ENCODE peak calls at places on chromosomes 1 and 21, in nine cellular contexts. G is esophagus muscularis mucosa, O is psoas muscle, L is right atrium auricular region, J is omental fat pad, Q is AG04450, F is IMR-90, A is cardiac muscle cell, Y is B cell. V is an unnamed sample.

GRCh38 chr1:36595921-36596320 is 113.2 kb upstream of the CSF3R start:
- DNase-seq in G (no peak), J (no peak), Q (no peak), O (no peak), Y (no peak), F (no peak), L (no peak), A (no peak), V (no peak)

GRCh38 chr21:44686843-44687561 is 5.0 kb upstream of the KRTAP12-1 start:
- DNase-seq in O (no peak), Q (no peak), A (no peak), F (no peak), Y (no peak), G (peak), L (peak), J (no peak), V (no peak)

GRCh38 chr21:46356494-46357334 is 32.8 kb downstream of the PCNT start:
- DNase-seq in F (no peak), J (no peak), O (peak), L (no peak), Q (no peak), G (no peak), A (no peak), Y (no peak), V (no peak)

GRCh38 chr1:180415985-180416633 is 86.3 kb downstream of the ACBD6 start:
- DNase-seq in L (no peak), G (no peak), A (peak), Q (no peak), F (peak), O (no peak), Y (no peak), J (no peak), V (peak)

GRCh38 chr1:247385283-247385682 is 30.7 kb upstream of the NLRP3 start:
- DNase-seq in L (no peak), G (no peak), Q (no peak), O (no peak), Y (no peak), A (no peak), F (peak), J (no peak), V (no peak)

GRCh38 chr21:45655071-45655470 is 11.5 kb downstream of the PCBP3 start:
- DNase-seq in L (no peak), Y (no peak), Q (peak), F (peak), G (no peak), O (no peak), A (no peak), J (no peak), V (no peak)

GRCh38 chr1:168692472-168692871 is 36.5 kb downstream of the DPT start:
- DNase-seq in J (no peak), Q (no peak), L (no peak), F (no peak), G (no peak), A (no peak), Y (no peak), O (no peak), V (no peak)

GRCh38 chr1:61269648-61270047 is 187.3 kb downstream of the NFIA start:
- DNase-seq in Y (no peak), F (no peak), J (no peak), G (no peak), L (no peak), O (no peak), A (no peak), Q (no peak), V (no peak)

GRCh38 chr1:147567594-147568381 is 26.5 kb downstream of the BCL9 start:
- DNase-seq in F (no peak), J (no peak), L (no peak), Y (no peak), O (no peak), G (no peak), A (peak), Q (no peak), V (no peak)

GRCh38 chr1:221272940-221273339 is 393.7 kb downstream of the HLX start:
- DNase-seq in Q (no peak), Y (no peak), A (no peak), J (no peak), F (no peak), O (no peak), G (no peak), L (no peak), V (no peak)

GRCh38 chr1:18866314-18866713 is 6.9 kb upstream of the TAS1R2 start:
- DNase-seq in G (no peak), A (no peak), Q (no peak), L (no peak), Y (no peak), O (no peak), J (no peak), F (no peak), V (no peak)

GRCh38 chr1:232627645-232628334 is 2.1 kb downstream of the SIPA1L2 start:
- DNase-seq in L (no peak), G (no peak), A (peak), Q (no peak), F (peak), O (no peak), Y (no peak), J (no peak), V (no peak)

GRCh38 chr1:2214541-2215241 is 13.4 kb upstream of the SKI start:
- DNase-seq in J (no peak), Q (no peak), O (peak), F (no peak), L (no peak), A (no peak), Y (no peak), G (no peak), V (no peak)

GRCh38 chr1:177568702-177569101 is 397.9 kb downstream of the BRINP2 start:
- DNase-seq in Y (no peak), L (no peak), Q (no peak), F (no peak), J (no peak), O (no peak), G (no peak), A (no peak), V (no peak)

GRCh38 chr1:177571076-177571475 is 398.8 kb downstream of the SEC16B start:
- DNase-seq in A (no peak), O (no peak), G (no peak), L (no peak), Q (no peak), J (no peak), F (no peak), Y (no peak), V (no peak)

GRCh38 chr1:177569476-177569875 is 398.7 kb downstream of the BRINP2 start:
- DNase-seq in Q (no peak), L (no peak), Y (no peak), J (no peak), F (peak), G (no peak), O (no peak), A (no peak), V (no peak)

GRCh38 chr1:177566495-177566894 is 395.7 kb downstream of the BRINP2 start:
- DNase-seq in Y (no peak), G (no peak), O (no peak), F (no peak), Q (no peak), A (no peak), J (no peak), L (no peak), V (no peak)

GRCh38 chr1:177567393-177567792 is 396.6 kb downstream of the BRINP2 start:
- DNase-seq in L (no peak), F (peak), G (no peak), Q (peak), O (no peak), J (no peak), A (no peak), Y (no peak), V (no peak)
- TF ChIP-seq CTCF in L (no peak), F (peak), G (no peak), Q (peak), O (peak), J (no peak), A (peak), Y (no peak), V (no peak)

GRCh38 chr1:156114919-156115513 is 505 bp downstream of the LMNA start:
- DNase-seq in L (no peak), F (no peak), J (no peak), O (peak), Q (no peak), G (no peak), A (peak), Y (no peak), V (peak)

GRCh38 chr1:156115514-156116374 is 1.2 kb downstream of the LMNA start:
- DNase-seq in F (peak), L (peak), G (no peak), J (no peak), Y (no peak), O (peak), A (peak), Q (no peak), V (no peak)

GRCh38 chr1:156119503-156120209 is 5.1 kb downstream of the LMNA start:
- DNase-seq in A (no peak), O (peak), G (no peak), J (no peak), Q (no peak), Y (no peak), F (peak), L (peak), V (no peak)

GRCh38 chr1:156118175-156118868 is 3.8 kb downstream of the LMNA start:
- DNase-seq in J (no peak), F (no peak), L (peak), G (no peak), O (peak), Q (no peak), Y (no peak), A (no peak), V (no peak)

GRCh38 chr1:156117414-156118174 is 3.1 kb downstream of the LMNA start:
- DNase-seq in F (no peak), A (no peak), O (no peak), L (no peak), Q (no peak), G (no peak), J (no peak), Y (no peak), V (no peak)
- TF ChIP-seq CTCF in F (no peak), A (no peak), O (no peak), L (no peak), Q (no peak), G (no peak), J (no peak), Y (no peak), V (no peak)

GRCh38 chr1:204192046-204192445 is 4.2 kb downstream of the KISS1 start:
- DNase-seq in G (no peak), O (no peak), Y (no peak), Q (no peak), L (no peak), A (no peak), F (no peak), J (no peak), V (no peak)

GRCh38 chr1:204188959-204189639 is 7.2 kb downstream of the KISS1 start:
- DNase-seq in L (no peak), A (no peak), Y (no peak), G (no peak), J (no peak), F (no peak), O (no peak), Q (no peak), V (peak)

GRCh38 chr1:204192589-204193352 is 3.5 kb downstream of the KISS1 start:
- DNase-seq in J (no peak), G (no peak), Y (no peak), F (no peak), A (no peak), L (no peak), O (no peak), Q (no peak), V (no peak)

GRCh38 chr1:204191481-204191880 is 4.8 kb downstream of the KISS1 start:
- DNase-seq in Y (no peak), J (no peak), O (peak), L (no peak), G (no peak), A (no peak), Q (no peak), F (no peak), V (no peak)

GRCh38 chr1:204190212-204191211 is 5.8 kb downstream of the KISS1 start:
- DNase-seq in Y (no peak), L (no peak), O (peak), G (no peak), A (no peak), Q (no peak), J (no peak), F (peak), V (peak)
- TF ChIP-seq CTCF in Y (no peak), L (no peak), O (no peak), G (no peak), A (no peak), Q (no peak), J (no peak), F (no peak), V (no peak)

GRCh38 chr1:53682881-53683280 is 56.1 kb downstream of the GLIS1 start:
- DNase-seq in A (no peak), L (no peak), J (no peak), F (no peak), Q (no peak), G (no peak), Y (no peak), O (no peak), V (no peak)

GRCh38 chr1:53683986-53684740 is 54.8 kb downstream of the GLIS1 start:
- DNase-seq in J (no peak), G (no peak), Q (no peak), L (no peak), F (no peak), O (no peak), Y (no peak), A (peak), V (no peak)

GRCh38 chr1:53682369-53682685 is 56.6 kb downstream of the GLIS1 start:
- DNase-seq in J (no peak), Q (no peak), O (no peak), F (no peak), A (no peak), Y (no peak), L (no peak), G (no peak), V (no peak)

GRCh38 chr1:53680868-53681267 is 58.1 kb downstream of the GLIS1 start:
- DNase-seq in J (no peak), L (no peak), O (no peak), Y (no peak), Q (no peak), G (no peak), A (no peak), F (no peak), V (no peak)

GRCh38 chr1:53681647-53682368 is 57.2 kb downstream of the GLIS1 start:
- DNase-seq in Y (no peak), L (no peak), J (peak), F (peak), A (peak), Q (no peak), G (no peak), O (peak), V (peak)
- TF ChIP-seq CTCF in Y (no peak), L (peak), J (no peak), F (peak), A (peak), Q (peak), G (peak), O (peak), V (peak)

GRCh38 chr21:34924767-34925425 is 124.2 kb downstream of the RUNX1 start:
- DNase-seq in Y (no peak), J (no peak), A (no peak), Q (no peak), F (no peak), G (no peak), L (no peak), O (no peak), V (no peak)

GRCh38 chr21:34925597-34925996 is 123.5 kb downstream of the RUNX1 start:
- DNase-seq in O (no peak), G (no peak), F (no peak), Y (no peak), A (no peak), L (no peak), Q (no peak), J (no peak), V (no peak)

GRCh38 chr21:34923202-34923601 is 125.9 kb downstream of the RUNX1 start:
- DNase-seq in O (no peak), A (no peak), Y (no peak), J (no peak), G (no peak), Q (no peak), F (no peak), L (no peak), V (no peak)

GRCh38 chr21:34923626-34924025 is 125.5 kb downstream of the RUNX1 start:
- DNase-seq in Q (no peak), J (no peak), Y (no peak), A (no peak), O (no peak), F (no peak), L (no peak), G (no peak), V (no peak)

DNA sequence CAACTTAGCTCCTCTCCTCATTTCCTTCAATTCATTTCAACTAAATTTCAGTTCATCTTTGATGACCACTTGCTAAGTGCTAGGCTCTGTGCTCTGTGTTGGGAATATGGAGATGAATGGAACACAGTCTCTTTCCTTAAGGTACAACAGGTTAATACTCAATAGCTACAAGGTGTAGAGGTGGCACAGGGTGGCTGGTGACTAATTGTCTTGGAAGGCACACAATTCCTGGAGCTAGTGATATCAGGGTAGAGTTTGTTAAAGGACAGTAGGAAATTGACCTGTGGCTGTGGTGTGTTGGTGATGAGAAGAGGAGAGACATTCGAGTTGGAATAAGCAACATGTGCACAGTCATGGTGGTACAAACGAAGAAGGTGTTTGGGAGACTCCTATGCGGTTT is 124.9 kb downstream of the RUNX1 start:
- DNase-seq in L (no peak), J (no peak), O (no peak), A (no peak), Y (no peak), F (no peak), G (no peak), Q (no peak), V (no peak)
- TF ChIP-seq CTCF in L (no peak), J (no peak), O (no peak), A (no peak), Y (no peak), F (no peak), G (no peak), Q (no peak), V (no peak)

GRCh38 chr1:178725603-178726517 is 816 bp downstream of the RALGPS2 start:
- DNase-seq in A (peak), J (peak), G (no peak), F (peak), Y (peak), Q (no peak), O (peak), L (no peak), V (peak)
- TF ChIP-seq CTCF in A (no peak), J (no peak), G (no peak), F (no peak), Y (no peak), Q (peak), O (no peak), L (peak), V (no peak)

GRCh38 chr1:204731997-204732396 is 46.5 kb upstream of the LRRN2 start:
- DNase-seq in A (no peak), J (no peak), Y (no peak), Q (no peak), F (no peak), L (peak), G (no peak), O (no peak), V (no peak)
- TF ChIP-seq CTCF in A (no peak), J (no peak), Y (no peak), Q (no peak), F (no peak), L (no peak), G (no peak), O (no peak), V (no peak)

V was measured in GM13977.